ENCODE peak calls at places on chromosomes 1 and 21, in seven cellular contexts. K is H9, B is psoas muscle, M is endodermal cell, H is adrenal gland, T is A549, X is gastrocnemius medialis. D is an unnamed sample. For H3K4me1, the result is how much of the 10 kb centered on the place peaks cover.

GRCh38 chr21:28537371-28538079 is 455.2 kb downstream of the LTN1 start:
- DNase-seq in K (no peak), B (no peak), M (no peak), H (no peak), T (no peak), X (no peak), D (peak)

GRCh38 chr1:154970631-154971340 is at the start of gene SHC1:
- DNase-seq in K (peak), B (peak), M (peak), H (peak), T (peak), X (peak), D (peak)

GRCh38 chr1:205313681-205314308 is 7.8 kb downstream of the NUAK2 start:
- DNase-seq in K (peak), B (peak), M (peak), H (peak), T (peak), X (no peak), D (peak)

GRCh38 chr21:32520885-32521735 is 64.2 kb downstream of the TCP10L start:
- DNase-seq in K (no peak), B (peak), M (no peak), H (peak), T (peak), X (peak), D (peak)

GRCh38 chr1:32223683-32224082 is 1.5 kb downstream of the EIF3I start:
- DNase-seq in K (no peak), B (no peak), M (no peak), H (no peak), T (no peak), X (no peak), D (no peak)

GRCh38 chr1:23618586-23619083 is 59.3 kb upstream of the ID3 start:
- DNase-seq in K (no peak), B (no peak), M (no peak), H (no peak), T (no peak), X (no peak), D (no peak)

GRCh38 chr1:194959795-194960194 is 1648.4 kb downstream of the KCNT2 start:
- DNase-seq in K (no peak), B (no peak), M (no peak), H (no peak), T (no peak), X (no peak), D (no peak)

GRCh38 chr1:211703812-211704566 is 28.6 kb upstream of the NEK2 start:
- DNase-seq in K (no peak), B (no peak), M (no peak), H (no peak), T (no peak), X (no peak), D (no peak)

GRCh38 chr1:152502496-152503180 is 8.0 kb upstream of the LCE5A start:
- DNase-seq in K (no peak), B (no peak), M (no peak), H (no peak), T (peak), X (no peak), D (peak)

GRCh38 chr21:32475162-32475812 is 62.8 kb downstream of the EVA1C start:
- DNase-seq in K (no peak), B (no peak), M (no peak), H (no peak), T (peak), X (no peak), D (no peak)

GRCh38 chr1:24925082-24925779 is 4.8 kb downstream of the RUNX3 start:
- DNase-seq in K (no peak), B (no peak), M (no peak), H (no peak), T (no peak), X (no peak), D (no peak)

GRCh38 chr1:241356519-241357365 is at the start of gene RGS7:
- DNase-seq in K (peak), B (peak), M (peak), H (peak), T (peak), X (no peak), D (no peak)

GRCh38 chr1:117318456-117318855 is 48.8 kb upstream of the MAN1A2 start:
- DNase-seq in K (no peak), B (no peak), M (no peak), H (no peak), T (no peak), X (no peak), D (no peak)

GRCh38 chr1:2238361-2239055 is 10.4 kb downstream of the SKI start:
- DNase-seq in K (no peak), B (no peak), M (no peak), H (peak), T (no peak), X (no peak), D (no peak)

GRCh38 chr1:198088360-198089071 is 68.3 kb upstream of the NEK7 start:
- DNase-seq in K (no peak), B (no peak), M (peak), H (peak), T (peak), X (no peak), D (peak)

GRCh38 chr1:42953182-42954180 is 5.2 kb downstream of the SLC2A1 start:
- DNase-seq in K (no peak), B (no peak), M (peak), H (no peak), T (peak), X (no peak), D (peak)

GRCh38 chr1:13751458-13751871 is 51.5 kb downstream of the PRDM2 start:
- DNase-seq in K (no peak), B (no peak), M (no peak), H (no peak), T (no peak), X (no peak), D (no peak)

GRCh38 chr21:25717491-25718139 is 17.1 kb downstream of the ATP5PF start:
- DNase-seq in K (no peak), B (no peak), M (no peak), H (no peak), T (peak), X (no peak), D (peak)

GRCh38 chr1:53554592-53555305 is 95.5 kb downstream of the DMRTB1 start:
- DNase-seq in K (no peak), B (no peak), M (no peak), H (no peak), T (no peak), X (no peak), D (no peak)

GRCh38 chr1:153677718-153678518 is 570 bp upstream of the NPR1 start:
- DNase-seq in K (peak), B (peak), M (peak), H (peak), T (peak), X (peak), D (no peak)

GRCh38 chr1:230130172-230130944 is 63.3 kb downstream of the GALNT2 start:
- DNase-seq in K (no peak), B (no peak), M (no peak), H (no peak), T (no peak), X (no peak), D (no peak)

GRCh38 chr21:28272272-28272992 is 720.2 kb downstream of the LTN1 start:
- DNase-seq in K (no peak), B (no peak), M (no peak), H (no peak), T (no peak), X (no peak), D (no peak)

GRCh38 chr1:48680411-48681035 is 96.2 kb downstream of the BEND5 start:
- DNase-seq in K (peak), B (no peak), M (peak), H (no peak), T (no peak), X (no peak), D (no peak)
- TF ChIP-seq CTCF in K (peak), B (no peak), M (peak), H (peak), T (no peak), X (no peak), D (no peak)

GRCh38 chr1:10726355-10726754 is 70.1 kb downstream of the CASZ1 start:
- DNase-seq in K (no peak), B (peak), M (no peak), H (no peak), T (no peak), X (peak), D (no peak)
- H3K4me1 ChIP-seq in K (under half), B (half or more), M (under half), H (under half), T (under half), X (half or more), D (under half)

GRCh38 chr1:172144445-172145060 is 275.9 kb upstream of the C1orf105 start:
- DNase-seq in K (no peak), B (peak), M (no peak), H (peak), T (no peak), X (peak), D (no peak)
- H3K27ac ChIP-seq in K (no peak), B (peak), M (peak), H (peak), T (no peak), X (peak), D (no peak)

DNA sequence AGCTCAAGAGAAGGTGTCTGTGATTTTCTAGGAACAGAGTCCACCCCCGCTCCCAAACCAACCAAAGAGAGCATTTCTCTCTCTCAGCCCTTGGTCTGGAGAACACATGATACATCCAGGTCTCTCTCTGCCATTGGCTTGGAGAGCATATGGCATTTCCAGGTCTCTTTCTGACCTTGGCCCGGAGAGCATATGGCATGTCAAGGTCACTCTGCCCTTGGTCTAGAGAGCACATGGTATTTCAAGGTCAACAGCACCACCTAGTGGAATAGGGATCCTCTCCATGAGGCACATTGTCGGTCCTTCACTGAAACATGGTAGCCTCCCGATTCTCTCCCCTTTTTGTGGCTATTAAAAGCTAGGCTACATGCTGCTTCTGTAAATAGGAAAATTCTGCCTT is 437.7 kb upstream of the OLFM3 start:
- DNase-seq in K (peak), B (no peak), M (peak), H (no peak), T (peak), X (no peak), D (no peak)
- TF ChIP-seq CTCF in K (peak), B (no peak), M (peak), H (no peak), T (no peak), X (no peak), D (peak)

DNA sequence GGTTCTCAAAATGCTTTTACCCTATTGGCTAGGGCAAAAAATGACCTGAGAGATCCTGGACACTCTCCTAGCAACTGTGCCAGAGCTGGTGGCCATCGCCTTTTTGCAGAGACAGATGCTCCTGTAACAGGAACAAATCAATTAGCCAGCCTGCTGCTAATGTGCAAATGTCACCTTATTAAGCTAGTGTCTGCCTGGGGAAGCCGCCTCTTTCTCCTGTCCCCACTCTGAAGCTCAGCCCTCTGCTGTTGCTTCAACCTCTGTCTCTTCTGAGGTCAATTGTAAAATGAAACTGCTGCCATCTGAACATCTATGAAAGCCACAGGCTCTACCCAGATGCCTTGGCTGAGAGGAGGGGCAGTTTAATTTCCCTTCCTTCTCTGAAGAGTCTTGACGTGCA is 85.5 kb upstream of the CACNA1E start:
- DNase-seq in K (no peak), B (no peak), M (peak), H (no peak), T (no peak), X (no peak), D (no peak)
- H3K4me1 ChIP-seq in K (under half), B (under half), M (under half), H (under half), T (under half), X (under half), D (under half)

DNA sequence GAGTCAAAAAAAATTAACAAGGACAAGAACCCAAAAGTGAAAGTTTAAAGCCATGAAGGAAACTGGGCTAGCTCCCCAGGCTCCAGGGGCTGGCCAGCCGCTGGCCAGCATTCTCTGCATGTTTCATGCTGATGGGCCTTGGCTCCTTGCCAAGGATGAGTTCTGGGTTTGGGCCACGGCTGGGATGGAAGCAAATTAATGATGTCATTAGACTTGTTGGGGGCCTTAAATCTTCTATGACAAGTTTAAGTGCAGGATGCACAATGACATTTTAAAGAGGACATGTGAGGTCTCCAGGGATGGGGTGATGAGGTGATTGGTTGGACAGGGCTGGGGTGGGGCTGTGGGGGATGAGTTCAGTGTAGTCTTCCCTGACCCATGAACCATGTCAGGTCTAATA is 199.6 kb downstream of the TRABD2B start:
- DNase-seq in K (no peak), B (no peak), M (no peak), H (peak), T (no peak), X (no peak), D (no peak)
- H3K27ac ChIP-seq in K (no peak), B (no peak), M (no peak), H (no peak), T (no peak), X (no peak), D (no peak)

GRCh38 chr21:36661511-36662309 is 37.2 kb upstream of the SIM2 start:
- DNase-seq in K (peak), B (no peak), M (peak), H (peak), T (peak), X (no peak), D (no peak)
- TF ChIP-seq CTCF in K (peak), B (peak), M (peak), H (peak), T (peak), X (peak), D (peak)

D was measured in foreskin keratinocyte.